ENCODE peak calls at places on chromosomes 13 and 19, in ten cellular contexts. J is IMR-90, B is lower leg skin, R is heart left ventricle, A is A549, L is body of pancreas, X is GM12878, V is HepG2, Q is tibial nerve, I is endothelial cell of umbilical vein. M is an unnamed sample.
A peak's percentile ranks its signal among the peaks of the same experiment; 100 is the strongest.

GRCh38 chr19:14997981-14998380 is 18.3 kb upstream of the SLC1A6 start:
- DNase-seq in J (no peak), B (no peak), R (no peak), A (no peak), L (no peak), X (no peak), V (no peak), Q (no peak), I (no peak), M (no peak)

GRCh38 chr19:2266183-2266993 is 10.2 kb upstream of the JSRP1 start:
- DNase-seq in J (peak; percentile 75), B (peak; percentile 82), R (peak; percentile 94), A (no peak), L (peak; percentile 77), X (peak; percentile 54), V (peak; percentile 58), Q (peak; percentile 73), I (peak; percentile 78), M (no peak)

GRCh38 chr13:53004605-53005004 is 24.0 kb upstream of the OLFM4 start:
- DNase-seq in J (no peak), B (no peak), R (no peak), A (no peak), L (no peak), X (no peak), V (no peak), Q (no peak), I (no peak), M (no peak)

GRCh38 chr13:41049480-41049879 is 11.8 kb upstream of the WBP4 start:
- DNase-seq in J (no peak), B (no peak), R (no peak), A (no peak), L (no peak), X (no peak), V (no peak), Q (no peak), I (no peak), M (no peak)

GRCh38 chr13:20980420-20980819 is 77.9 kb upstream of the XPO4 start:
- DNase-seq in J (no peak), B (no peak), R (no peak), A (no peak), L (no peak), X (no peak), V (no peak), Q (no peak), I (no peak), M (no peak)

GRCh38 chr19:30679286-30679685 is 307.1 kb downstream of the ZNF536 start:
- DNase-seq in J (no peak), B (no peak), R (no peak), A (no peak), L (no peak), X (no peak), V (no peak), Q (no peak), I (no peak), M (no peak)

GRCh38 chr19:1169921-1170885 is 3.9 kb downstream of the SBNO2 start:
- DNase-seq in J (peak; percentile 83), B (no peak), R (peak; percentile 64), A (no peak), L (peak; percentile 42), X (no peak), V (no peak), Q (no peak), I (no peak), M (peak; percentile 70)

GRCh38 chr13:100984349-100984748 is 309.8 kb upstream of the TMTC4 start:
- DNase-seq in J (no peak), B (no peak), R (no peak), A (no peak), L (no peak), X (no peak), V (no peak), Q (no peak), I (no peak), M (no peak)

GRCh38 chr13:44386932-44387556 is 13.4 kb downstream of the SERP2 start:
- DNase-seq in J (no peak), B (no peak), R (no peak), A (no peak), L (no peak), X (no peak), V (no peak), Q (no peak), I (no peak), M (no peak)

GRCh38 chr13:62704795-62705329 is 1289.2 kb upstream of the PCDH20 start:
- DNase-seq in J (no peak), B (no peak), R (no peak), A (no peak), L (no peak), X (no peak), V (no peak), Q (no peak), I (no peak), M (no peak)

GRCh38 chr19:51820821-51821446 is 26.0 kb downstream of the FPR3 start:
- DNase-seq in J (no peak), B (no peak), R (no peak), A (no peak), L (no peak), X (no peak), V (no peak), Q (no peak), I (no peak), M (no peak)

GRCh38 chr13:40048551-40048950 is 393.1 kb downstream of the COG6 start:
- DNase-seq in J (no peak), B (no peak), R (no peak), A (no peak), L (no peak), X (no peak), V (no peak), Q (no peak), I (no peak), M (no peak)

GRCh38 chr19:42275103-42275502 is 6.1 kb downstream of the CIC start:
- DNase-seq in J (no peak), B (no peak), R (no peak), A (no peak), L (no peak), X (no peak), V (no peak), Q (no peak), I (no peak), M (no peak)

GRCh38 chr13:94716016-94716415 is 3.7 kb upstream of the SOX21 start:
- DNase-seq in J (no peak), B (no peak), R (no peak), A (no peak), L (no peak), X (no peak), V (no peak), Q (no peak), I (no peak), M (no peak)

GRCh38 chr19:48552406-48553322 is 692 bp downstream of the SULT2B1 start:
- DNase-seq in J (no peak), B (no peak), R (no peak), A (no peak), L (no peak), X (no peak), V (no peak), Q (no peak), I (no peak), M (no peak)
- TF ChIP-seq POLR2A in J (no peak), B (no peak), R (no peak), A (no peak), L (no peak), X (no peak), V (no peak), Q (no peak), I (no peak), M (no peak)

GRCh38 chr19:35745328-35746086 is at the start of the genes PSENEN and U2AF1L4:
- DNase-seq in J (peak; percentile 100), B (peak; percentile 98), R (peak; percentile 99), A (peak; percentile 99), L (peak; percentile 99), X (peak; percentile 97), V (peak; percentile 99), Q (peak; percentile 93), I (peak; percentile 99), M (peak; percentile 96)
- TF ChIP-seq POLR2A in J (no peak), B (no peak), R (no peak), A (peak; percentile 67), L (no peak), X (no peak), V (peak; percentile 56), Q (peak; percentile 57), I (no peak), M (peak; percentile 37)

GRCh38 chr19:48443262-48443661 is 2.5 kb upstream of the GRWD1 start:
- DNase-seq in J (no peak), B (no peak), R (no peak), A (no peak), L (peak; percentile 66), X (no peak), V (no peak), Q (no peak), I (no peak), M (no peak)

GRCh38 chr19:48443731-48444128 is 2.1 kb upstream of the GRWD1 start:
- DNase-seq in J (no peak), B (no peak), R (no peak), A (no peak), L (no peak), X (no peak), V (no peak), Q (no peak), I (no peak), M (no peak)

GRCh38 chr19:48445256-48445605 is 552 bp upstream of the GRWD1 start:
- DNase-seq in J (peak; percentile 94), B (peak; percentile 62), R (no peak), A (peak; percentile 98), L (peak; percentile 39), X (no peak), V (peak; percentile 82), Q (no peak), I (peak; percentile 96), M (peak; percentile 94)

GRCh38 chr19:48444933-48445194 is 919 bp upstream of the GRWD1 start:
- DNase-seq in J (no peak), B (no peak), R (no peak), A (no peak), L (no peak), X (no peak), V (no peak), Q (no peak), I (no peak), M (no peak)

DNA sequence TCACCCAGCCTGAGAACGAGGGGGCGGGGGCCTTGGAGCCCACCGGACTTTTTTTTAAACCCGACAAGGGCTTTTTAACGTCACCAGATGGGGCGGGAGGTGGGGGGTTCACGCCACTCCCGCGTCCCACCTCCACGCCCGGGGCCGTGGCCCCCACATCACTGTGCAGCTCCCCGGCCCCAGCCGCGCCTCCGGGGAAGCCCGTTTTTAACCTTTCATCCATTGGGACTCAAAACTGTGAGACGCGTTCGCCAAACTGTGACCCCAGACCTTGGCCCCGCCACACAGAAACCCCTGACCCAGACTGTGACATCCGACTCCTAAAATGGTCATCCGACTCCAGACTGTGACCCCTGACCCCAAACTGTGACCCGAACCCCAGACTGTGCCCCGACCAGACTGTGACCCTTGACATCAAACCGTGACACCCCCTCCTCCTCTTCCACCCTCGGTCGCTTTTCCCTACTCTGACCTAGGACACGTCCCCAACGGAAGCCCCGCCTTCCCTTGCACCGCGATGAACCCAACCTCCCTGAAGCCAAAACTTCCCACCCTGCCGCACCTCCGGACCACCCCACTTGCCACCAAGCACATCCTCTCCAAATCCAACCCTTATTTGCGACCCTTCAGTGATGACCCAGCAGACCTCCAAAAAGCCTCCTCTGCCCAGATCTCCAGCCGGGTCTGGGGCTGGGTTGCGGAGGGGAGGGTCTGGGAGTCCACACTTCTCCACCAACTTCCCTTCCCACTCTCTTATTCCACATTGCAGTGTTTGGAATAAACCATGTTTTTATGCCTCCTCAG is 1.5 kb upstream of the GRWD1 start:
- DNase-seq in J (no peak), B (no peak), R (no peak), A (no peak), L (no peak), X (no peak), V (no peak), Q (no peak), I (no peak), M (no peak)
- TF ChIP-seq POLR2A in J (no peak), B (no peak), R (no peak), A (no peak), L (no peak), X (no peak), V (no peak), Q (no peak), I (no peak), M (no peak)

GRCh38 chr19:58097783-58098681 is at the start of gene ZSCAN18:
- DNase-seq in J (peak; percentile 86), B (peak; percentile 92), R (peak; percentile 99), A (peak; percentile 61), L (peak; percentile 98), X (peak; percentile 24), V (no peak), Q (peak; percentile 94), I (peak; percentile 93), M (peak; percentile 99)
- TF ChIP-seq POLR2A in J (peak; percentile 74), B (no peak), R (no peak), A (no peak), L (peak; percentile 80), X (no peak), V (no peak), Q (peak; percentile 84), I (no peak), M (peak; percentile 36)

M was measured in H54.